ENCODE peak calls at places on chromosomes 5 and 9, in four cellular contexts. B, G, X and L are unnamed samples.

GRCh38 chr5:24703934-24704333 is 59.2 kb upstream of the CDH10 start:
- DNase-seq in B (no peak), G (no peak), X (no peak), L (no peak)

GRCh38 chr5:59799668-59800374 is 93.7 kb downstream of the PDE4D start:
- DNase-seq in B (no peak), G (peak; percentile 75), X (peak; percentile 37), L (no peak)

GRCh38 chr5:32936329-32936728 is 225.2 kb downstream of the NPR3 start:
- DNase-seq in B (no peak), G (no peak), X (no peak), L (no peak)

GRCh38 chr9:125150349-125151245 is 7.3 kb upstream of the SCAI start:
- DNase-seq in B (no peak), G (no peak), X (no peak), L (no peak)

GRCh38 chr5:67806647-67807046 is 408.9 kb upstream of the PIK3R1 start:
- DNase-seq in B (no peak), G (no peak), X (no peak), L (no peak)

GRCh38 chr9:70934642-70935041 is 186.8 kb downstream of the TRPM3 start:
- DNase-seq in B (no peak), G (no peak), X (no peak), L (no peak)

GRCh38 chr5:140014751-140015150 is 28.3 kb downstream of the NRG2 start:
- DNase-seq in B (no peak), G (no peak), X (no peak), L (no peak)

GRCh38 chr5:15334551-15335302 is 165.3 kb upstream of the FBXL7 start:
- DNase-seq in B (no peak), G (no peak), X (no peak), L (no peak)

GRCh38 chr9:74521009-74521408 is 23.9 kb downstream of the RORB start:
- DNase-seq in B (no peak), G (peak; percentile 65), X (no peak), L (no peak)

GRCh38 chr5:147391781-147392180 is 118.1 kb downstream of the DPYSL3 start:
- DNase-seq in B (peak; percentile 76), G (peak; percentile 79), X (no peak), L (peak; percentile 34)

GRCh38 chr9:128892223-128892892 is 10.4 kb downstream of the LRRC8A start:
- DNase-seq in B (no peak), G (peak; percentile 83), X (no peak), L (no peak)

GRCh38 chr5:41519801-41520200 is 9.4 kb upstream of the PLCXD3 start:
- DNase-seq in B (no peak), G (no peak), X (no peak), L (no peak)

GRCh38 chr5:36177715-36178556 is 26.0 kb downstream of the SKP2 start:
- DNase-seq in B (peak; percentile 12), G (peak; percentile 67), X (peak; percentile 12), L (no peak)

GRCh38 chr5:388266-389196 is 54.4 kb upstream of the EXOC3 start:
- DNase-seq in B (no peak), G (no peak), X (peak; percentile 33), L (no peak)

GRCh38 chr5:8721536-8721935 is 824.3 kb downstream of the SEMA5A start:
- DNase-seq in B (peak; percentile 10), G (no peak), X (no peak), L (no peak)

GRCh38 chr9:17622749-17623148 is 43.9 kb downstream of the SH3GL2 start:
- DNase-seq in B (no peak), G (no peak), X (no peak), L (no peak)

GRCh38 chr9:134223091-134223490 is 58.7 kb upstream of the RNU6ATAC start:
- DNase-seq in B (no peak), G (no peak), X (no peak), L (no peak)

GRCh38 chr5:99058466-99058865 is 129.7 kb upstream of the CHD1 start:
- DNase-seq in B (no peak), G (no peak), X (no peak), L (no peak)

GRCh38 chr5:163731256-163731655 is 225.8 kb downstream of the MAT2B start:
- DNase-seq in B (no peak), G (no peak), X (no peak), L (no peak)

GRCh38 chr9:134895103-134895502 is 14.5 kb downstream of the FCN2 start:
- DNase-seq in B (no peak), G (peak; percentile 83), X (no peak), L (no peak)

GRCh38 chr9:133003071-133003461 is 24.6 kb downstream of the GFI1B start:
- DNase-seq in B (no peak), G (no peak), X (peak; percentile 20), L (no peak)

GRCh38 chr9:109250311-109250741 is 70.5 kb downstream of the EPB41L4B start:
- DNase-seq in B (no peak), G (no peak), X (no peak), L (no peak)

GRCh38 chr5:129079496-129079895 is 15.1 kb upstream of the ISOC1 start:
- DNase-seq in B (no peak), G (peak; percentile 17), X (no peak), L (no peak)

GRCh38 chr9:138038244-138038671 is 160.7 kb downstream of the CACNA1B start:
- DNase-seq in B (no peak), G (no peak), X (no peak), L (no peak)

GRCh38 chr5:76622973-76623596 is at the start of gene F2RL2:
- DNase-seq in B (peak; percentile 43), G (peak; percentile 82), X (no peak), L (no peak)

GRCh38 chr9:24416136-24416535 is 129.6 kb downstream of the IZUMO3 start:
- DNase-seq in B (no peak), G (peak; percentile 42), X (no peak), L (no peak)

GRCh38 chr5:146751054-146751453 is 127.5 kb downstream of the PPP2R2B start:
- DNase-seq in B (no peak), G (no peak), X (no peak), L (no peak)

GRCh38 chr9:99127372-99128132 is 22.6 kb downstream of the TGFBR1 start:
- DNase-seq in B (no peak), G (peak; percentile 60), X (no peak), L (no peak)

GRCh38 chr5:163106098-163106497 is 331.3 kb upstream of the CCNG1 start:
- DNase-seq in B (no peak), G (no peak), X (no peak), L (no peak)

GRCh38 chr5:51273871-51274270 is 109.4 kb upstream of the ISL1 start:
- DNase-seq in B (no peak), G (no peak), X (no peak), L (no peak)

GRCh38 chr5:159762921-159763320 is 153.4 kb upstream of the ADRA1B start:
- DNase-seq in B (no peak), G (no peak), X (no peak), L (no peak)

GRCh38 chr9:69035438-69036316 is at the start of gene FXN:
- DNase-seq in B (no peak), G (peak; percentile 81), X (peak; percentile 94), L (peak; percentile 91)

GRCh38 chr5:58582004-58582403 is 871 bp upstream of the RAB3C start:
- DNase-seq in B (no peak), G (no peak), X (peak; percentile 22), L (no peak)

GRCh38 chr5:79561525-79561893 is 47.6 kb upstream of the HOMER1 start:
- DNase-seq in B (no peak), G (no peak), X (no peak), L (no peak)

GRCh38 chr5:140678993-140679392 is 5.6 kb upstream of the DND1 start:
- DNase-seq in B (no peak), G (no peak), X (no peak), L (no peak)

GRCh38 chr5:93331864-93332263 is 249.2 kb downstream of the NR2F1-AS1 start:
- DNase-seq in B (no peak), G (no peak), X (no peak), L (no peak)

GRCh38 chr9:81538929-81539716 is 150.2 kb downstream of the TLE1 start:
- DNase-seq in B (no peak), G (peak; percentile 76), X (no peak), L (no peak)

GRCh38 chr9:129422032-129422842 is 198.7 kb downstream of the C9orf50 start:
- DNase-seq in B (no peak), G (no peak), X (no peak), L (no peak)

GRCh38 chr9:93955356-93956182 is 414 bp upstream of the BARX1 start:
- DNase-seq in B (no peak), G (no peak), X (no peak), L (peak; percentile 53)

DNA sequence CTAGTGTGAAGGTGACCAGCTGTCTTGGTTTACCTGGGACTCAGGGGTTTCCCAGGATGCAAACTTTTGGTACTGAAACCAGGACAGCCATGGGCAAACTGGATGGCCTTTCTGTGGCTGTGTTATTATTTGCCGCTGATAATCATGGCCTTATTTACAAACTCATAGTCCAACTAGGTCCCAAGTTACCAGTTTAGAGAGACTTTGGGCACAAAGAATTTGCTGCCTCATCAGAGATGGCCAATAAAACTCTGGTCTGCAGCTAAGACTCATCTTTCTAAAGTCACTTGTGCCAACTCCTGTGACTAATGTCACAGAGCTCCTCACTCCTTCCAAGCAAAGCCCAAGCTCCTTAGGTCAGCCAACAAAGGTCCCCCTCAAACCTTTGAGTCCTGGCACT is 47.5 kb upstream of the PLPP6 start:
- DNase-seq in B (no peak), G (no peak), X (no peak), L (no peak)
- TF ChIP-seq CTCF in B (no peak), G (no peak), X (no peak), L (no peak)

GRCh38 chr5:103216697-103217096 is 41.9 kb upstream of the MACIR start:
- DNase-seq in B (no peak), G (no peak), X (no peak), L (no peak)

GRCh38 chr5:103216137-103216536 is 42.4 kb upstream of the MACIR start:
- DNase-seq in B (no peak), G (no peak), X (no peak), L (no peak)

GRCh38 chr5:103218164-103218563 is 40.4 kb upstream of the MACIR start:
- DNase-seq in B (peak; percentile 85), G (peak; percentile 85), X (no peak), L (no peak)

GRCh38 chr5:103211858-103212500 is 46.6 kb upstream of the MACIR start:
- DNase-seq in B (no peak), G (no peak), X (no peak), L (no peak)

DNA sequence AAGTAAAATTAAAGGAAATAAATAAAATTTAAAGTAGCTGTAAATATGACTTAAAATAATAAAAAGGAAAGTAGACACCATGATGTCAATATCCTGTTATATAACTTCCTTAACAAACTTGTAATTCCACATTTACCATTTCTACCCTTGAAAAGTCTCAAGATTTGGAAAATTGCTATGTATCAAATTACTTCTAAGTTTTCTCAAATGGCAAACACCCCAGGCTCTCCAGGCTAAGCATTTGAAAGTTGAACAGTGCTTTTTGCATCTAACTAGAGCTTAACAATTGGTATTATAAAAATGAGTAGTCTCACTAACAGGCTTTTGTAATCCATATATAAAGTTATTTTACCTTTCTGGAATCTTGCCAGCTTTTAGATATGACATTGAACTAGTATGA is 41.5 kb upstream of the MACIR start:
- DNase-seq in B (no peak), G (peak; percentile 32), X (no peak), L (no peak)
- TF ChIP-seq CTCF in B (no peak), G (no peak), X (no peak), L (no peak)

GRCh38 chr9:89179535-89179919 is 909 bp upstream of the SHC3 start:
- DNase-seq in B (peak; percentile 25), G (peak; percentile 58), X (no peak), L (no peak)
- TF ChIP-seq CTCF in B (no peak), G (no peak), X (no peak), L (no peak)

GRCh38 chr5:149552038-149552494 is 827 bp upstream of the CSNK1A1 start:
- DNase-seq in B (no peak), G (no peak), X (no peak), L (no peak)
- TF ChIP-seq CTCF in B (no peak), G (no peak), X (no peak), L (no peak)

GRCh38 chr9:105859428-105860091 is 165.2 kb downstream of the TMEM38B start:
- DNase-seq in B (no peak), G (no peak), X (no peak), L (no peak)
- TF ChIP-seq CTCF in B (no peak), G (no peak), X (no peak), L (no peak)